ENCODE peak calls at places on chromosomes 4 and X, in five cellular contexts. One of them, this sample, is unnamed.

GRCh38 chrX:134251241-134251640 is 14.3 kb downstream of the CCDC160 start:
- DNase-seq in heart left ventricle: no peak
- DNase-seq in left lung: no peak
- DNase-seq in SK-N-SH: no peak
- DNase-seq in pancreas: no peak
- DNase-seq in this sample: no peak

GRCh38 chrX:122094611-122095010 is 1047.2 kb downstream of the GLUD2 start:
- DNase-seq in heart left ventricle: no peak
- DNase-seq in left lung: no peak
- DNase-seq in SK-N-SH: no peak
- DNase-seq in pancreas: no peak
- DNase-seq in this sample: no peak

GRCh38 chrX:28659269-28659668 is 72.0 kb downstream of the IL1RAPL1 start:
- DNase-seq in heart left ventricle: no peak
- DNase-seq in left lung: no peak
- DNase-seq in SK-N-SH: no peak
- DNase-seq in pancreas: peak
- DNase-seq in this sample: no peak

GRCh38 chrX:41692162-41692749 is 3.5 kb downstream of the GPR34 start:
- DNase-seq in heart left ventricle: no peak
- DNase-seq in left lung: no peak
- DNase-seq in SK-N-SH: no peak
- DNase-seq in pancreas: no peak
- DNase-seq in this sample: no peak

GRCh38 chr4:1326751-1327525 is 20.1 kb upstream of the UVSSA start:
- DNase-seq in heart left ventricle: peak
- DNase-seq in left lung: no peak
- DNase-seq in SK-N-SH: no peak
- DNase-seq in pancreas: no peak
- DNase-seq in this sample: no peak

GRCh38 chr4:183430987-183431347 is 13.5 kb upstream of the CDKN2AIP start:
- DNase-seq in heart left ventricle: no peak
- DNase-seq in left lung: no peak
- DNase-seq in SK-N-SH: no peak
- DNase-seq in pancreas: no peak
- DNase-seq in this sample: no peak

GRCh38 chrX:153573999-153574398 is 24.9 kb downstream of the CCNQ start:
- DNase-seq in heart left ventricle: no peak
- DNase-seq in left lung: no peak
- DNase-seq in SK-N-SH: no peak
- DNase-seq in pancreas: no peak
- DNase-seq in this sample: no peak

GRCh38 chrX:3129256-3129655 is 88.0 kb downstream of the ARSF start:
- DNase-seq in heart left ventricle: no peak
- DNase-seq in left lung: no peak
- DNase-seq in SK-N-SH: no peak
- DNase-seq in pancreas: no peak
- DNase-seq in this sample: no peak

GRCh38 chr4:53128959-53129358 is 236.9 kb downstream of the SCFD2 start:
- DNase-seq in heart left ventricle: no peak
- DNase-seq in left lung: no peak
- DNase-seq in SK-N-SH: no peak
- DNase-seq in pancreas: no peak
- DNase-seq in this sample: no peak

GRCh38 chr4:80268081-80268823 is 1.8 kb downstream of the FGF5 start:
- DNase-seq in heart left ventricle: no peak
- DNase-seq in left lung: no peak
- DNase-seq in SK-N-SH: peak
- DNase-seq in pancreas: no peak
- DNase-seq in this sample: no peak

GRCh38 chr4:142984871-142985585 is 138.9 kb upstream of the INPP4B start:
- DNase-seq in heart left ventricle: no peak
- DNase-seq in left lung: no peak
- DNase-seq in SK-N-SH: peak
- DNase-seq in pancreas: no peak
- DNase-seq in this sample: no peak

GRCh38 chr4:102604222-102604940 is 103.2 kb downstream of the NFKB1 start:
- DNase-seq in heart left ventricle: no peak
- DNase-seq in left lung: no peak
- DNase-seq in SK-N-SH: no peak
- DNase-seq in pancreas: no peak
- DNase-seq in this sample: no peak

GRCh38 chr4:140095694-140096482 is 58.1 kb downstream of the MAML3 start:
- DNase-seq in heart left ventricle: no peak
- DNase-seq in left lung: peak
- DNase-seq in SK-N-SH: peak
- DNase-seq in pancreas: no peak
- DNase-seq in this sample: no peak

GRCh38 chr4:103802766-103803165 is 83.0 kb upstream of the TACR3 start:
- DNase-seq in heart left ventricle: no peak
- DNase-seq in left lung: no peak
- DNase-seq in SK-N-SH: no peak
- DNase-seq in pancreas: no peak
- DNase-seq in this sample: no peak
- TF ChIP-seq CTCF in heart left ventricle: no peak
- TF ChIP-seq CTCF in left lung: no peak
- TF ChIP-seq CTCF in SK-N-SH: no peak
- TF ChIP-seq CTCF in pancreas: no peak
- TF ChIP-seq CTCF in this sample: no peak

GRCh38 chrX:115894087-115894486 is 276.5 kb upstream of the AGTR2 start:
- DNase-seq in heart left ventricle: no peak
- DNase-seq in left lung: peak
- DNase-seq in SK-N-SH: peak
- DNase-seq in pancreas: no peak
- DNase-seq in this sample: peak
- TF ChIP-seq CTCF in heart left ventricle: peak
- TF ChIP-seq CTCF in left lung: no peak
- TF ChIP-seq CTCF in SK-N-SH: peak
- TF ChIP-seq CTCF in pancreas: peak
- TF ChIP-seq CTCF in this sample: no peak

DNA sequence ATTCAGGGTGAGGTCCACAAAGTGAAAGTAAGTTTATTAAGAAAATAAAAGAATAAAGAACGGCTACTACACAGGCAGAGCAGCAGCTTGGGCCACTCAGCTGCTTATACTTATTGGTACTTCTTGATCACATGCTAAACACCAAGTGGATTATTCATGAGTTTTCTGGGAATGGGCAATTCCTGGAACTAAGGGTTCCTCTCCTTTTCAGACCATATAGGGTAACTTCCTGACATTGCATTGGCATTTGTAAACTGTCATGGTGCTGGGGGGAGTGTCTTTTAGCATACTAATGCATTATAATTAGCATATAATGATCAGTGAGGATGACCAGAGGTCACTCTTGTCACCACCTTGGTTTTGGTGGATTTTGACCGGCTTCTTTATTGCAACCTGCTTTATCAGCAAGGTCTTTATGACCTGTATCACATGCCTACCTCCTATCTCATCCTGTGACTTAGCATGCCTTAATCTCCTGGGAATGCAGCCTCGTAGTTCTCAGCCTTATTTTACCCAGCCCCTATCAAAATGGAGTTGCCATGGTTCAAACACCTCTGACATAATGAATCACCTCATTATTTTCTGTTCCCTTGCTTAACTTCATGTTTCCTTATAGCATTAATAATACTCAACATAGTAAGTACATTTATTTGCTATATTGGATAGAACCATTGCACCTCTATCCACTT is 476.4 kb downstream of the DTHD1 start:
- DNase-seq in heart left ventricle: no peak
- DNase-seq in left lung: no peak
- DNase-seq in SK-N-SH: no peak
- DNase-seq in pancreas: no peak
- DNase-seq in this sample: no peak
- TF ChIP-seq CTCF in heart left ventricle: no peak
- TF ChIP-seq CTCF in left lung: no peak
- TF ChIP-seq CTCF in SK-N-SH: no peak
- TF ChIP-seq CTCF in pancreas: no peak
- TF ChIP-seq CTCF in this sample: no peak

GRCh38 chr4:89723096-89723495 is 113.9 kb downstream of the SNCA start:
- DNase-seq in heart left ventricle: no peak
- DNase-seq in left lung: no peak
- DNase-seq in SK-N-SH: no peak
- DNase-seq in pancreas: no peak
- DNase-seq in this sample: no peak
- TF ChIP-seq CTCF in heart left ventricle: no peak
- TF ChIP-seq CTCF in left lung: no peak
- TF ChIP-seq CTCF in SK-N-SH: no peak
- TF ChIP-seq CTCF in pancreas: no peak
- TF ChIP-seq CTCF in this sample: no peak

DNA sequence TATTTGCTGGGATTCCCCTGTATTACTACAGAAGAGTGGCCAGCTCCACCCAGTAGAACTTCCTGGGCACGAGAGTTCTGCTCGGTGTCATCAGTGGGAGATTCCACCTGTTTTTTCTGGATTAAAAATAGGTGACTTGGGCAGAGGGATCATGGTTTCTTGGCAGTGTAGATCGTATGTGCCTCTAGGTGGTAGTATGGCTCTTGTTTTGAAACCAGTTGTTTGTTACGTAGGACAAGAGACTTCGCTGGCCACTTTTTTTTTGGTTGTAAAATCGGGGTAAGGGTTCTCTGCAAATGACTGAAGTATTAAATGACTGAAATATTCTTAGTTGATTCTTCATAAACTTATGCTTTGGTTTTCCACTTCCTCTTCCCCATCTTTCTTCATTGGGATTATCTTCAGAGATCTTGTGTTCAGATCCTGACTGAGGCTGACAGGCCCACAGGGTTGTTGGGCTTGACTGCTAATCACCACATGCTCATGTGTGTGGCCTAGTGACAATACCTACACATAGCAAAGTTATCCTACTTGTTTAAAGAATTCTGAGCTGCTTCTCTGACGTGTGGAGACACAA is 43.8 kb upstream of the WDR1 start:
- DNase-seq in heart left ventricle: no peak
- DNase-seq in left lung: no peak
- DNase-seq in SK-N-SH: no peak
- DNase-seq in pancreas: no peak
- DNase-seq in this sample: no peak
- TF ChIP-seq CTCF in heart left ventricle: peak
- TF ChIP-seq CTCF in left lung: no peak
- TF ChIP-seq CTCF in SK-N-SH: peak
- TF ChIP-seq CTCF in pancreas: no peak
- TF ChIP-seq CTCF in this sample: peak

This sample was measured in osteocyte.